ENCODE peak calls at places on chromosomes 6 and 20, in eight cellular contexts. One of them, this sample, is unnamed.

GRCh38 chr6:85544776-85545175 is 48.9 kb downstream of the SNX14 start:
- DNase-seq in nephron progenitor cell: no peak
- DNase-seq in NB4: no peak
- DNase-seq in AG09319: no peak
- DNase-seq in foreskin fibroblast: peak
- DNase-seq in colonic mucosa: no peak
- DNase-seq in astrocyte of the spinal cord: no peak
- DNase-seq in brain microvascular endothelial cell: no peak
- DNase-seq in this sample: no peak

GRCh38 chr20:6434131-6434530 is 311.3 kb upstream of the FERMT1 start:
- DNase-seq in nephron progenitor cell: no peak
- DNase-seq in NB4: no peak
- DNase-seq in AG09319: no peak
- DNase-seq in foreskin fibroblast: no peak
- DNase-seq in colonic mucosa: no peak
- DNase-seq in astrocyte of the spinal cord: no peak
- DNase-seq in brain microvascular endothelial cell: no peak
- DNase-seq in this sample: no peak

GRCh38 chr20:33697129-33697528 is 10.9 kb upstream of the E2F1 start:
- DNase-seq in nephron progenitor cell: no peak
- DNase-seq in NB4: peak
- DNase-seq in AG09319: no peak
- DNase-seq in foreskin fibroblast: peak
- DNase-seq in colonic mucosa: no peak
- DNase-seq in astrocyte of the spinal cord: no peak
- DNase-seq in brain microvascular endothelial cell: no peak
- DNase-seq in this sample: no peak

GRCh38 chr6:2695464-2696095 is 55.1 kb downstream of the MYLK4 start:
- DNase-seq in nephron progenitor cell: no peak
- DNase-seq in NB4: peak
- DNase-seq in AG09319: no peak
- DNase-seq in foreskin fibroblast: peak
- DNase-seq in colonic mucosa: no peak
- DNase-seq in astrocyte of the spinal cord: peak
- DNase-seq in brain microvascular endothelial cell: no peak
- DNase-seq in this sample: no peak

GRCh38 chr20:36969478-36970186 is 18.1 kb upstream of the SAMHD1 start:
- DNase-seq in nephron progenitor cell: no peak
- DNase-seq in NB4: no peak
- DNase-seq in AG09319: no peak
- DNase-seq in foreskin fibroblast: no peak
- DNase-seq in colonic mucosa: no peak
- DNase-seq in astrocyte of the spinal cord: no peak
- DNase-seq in brain microvascular endothelial cell: no peak
- DNase-seq in this sample: no peak

GRCh38 chr6:85551264-85551663 is 42.4 kb downstream of the SNX14 start:
- DNase-seq in nephron progenitor cell: no peak
- DNase-seq in NB4: peak
- DNase-seq in AG09319: no peak
- DNase-seq in foreskin fibroblast: no peak
- DNase-seq in colonic mucosa: no peak
- DNase-seq in astrocyte of the spinal cord: no peak
- DNase-seq in brain microvascular endothelial cell: no peak
- DNase-seq in this sample: no peak

GRCh38 chr6:13186861-13187260 is 141.5 kb downstream of the TBC1D7 start:
- DNase-seq in nephron progenitor cell: no peak
- DNase-seq in NB4: no peak
- DNase-seq in AG09319: no peak
- DNase-seq in foreskin fibroblast: no peak
- DNase-seq in colonic mucosa: no peak
- DNase-seq in astrocyte of the spinal cord: no peak
- DNase-seq in brain microvascular endothelial cell: no peak
- DNase-seq in this sample: no peak

GRCh38 chr6:142482249-142482648 is 180.4 kb downstream of the ADGRG6 start:
- DNase-seq in nephron progenitor cell: no peak
- DNase-seq in NB4: peak
- DNase-seq in AG09319: no peak
- DNase-seq in foreskin fibroblast: no peak
- DNase-seq in colonic mucosa: no peak
- DNase-seq in astrocyte of the spinal cord: no peak
- DNase-seq in brain microvascular endothelial cell: no peak
- DNase-seq in this sample: no peak

GRCh38 chr20:32470025-32470861 is 112.1 kb downstream of the ASXL1 start:
- DNase-seq in nephron progenitor cell: peak
- DNase-seq in NB4: peak
- DNase-seq in AG09319: no peak
- DNase-seq in foreskin fibroblast: peak
- DNase-seq in colonic mucosa: peak
- DNase-seq in astrocyte of the spinal cord: peak
- DNase-seq in brain microvascular endothelial cell: peak
- DNase-seq in this sample: peak

GRCh38 chr6:35046098-35046497 is 95.0 kb downstream of the TCP11 start:
- DNase-seq in nephron progenitor cell: no peak
- DNase-seq in NB4: no peak
- DNase-seq in AG09319: no peak
- DNase-seq in foreskin fibroblast: no peak
- DNase-seq in colonic mucosa: no peak
- DNase-seq in astrocyte of the spinal cord: no peak
- DNase-seq in brain microvascular endothelial cell: no peak
- DNase-seq in this sample: no peak

GRCh38 chr20:9070304-9070703 is 1.4 kb downstream of the PLCB4 start:
- DNase-seq in nephron progenitor cell: no peak
- DNase-seq in NB4: no peak
- DNase-seq in AG09319: no peak
- DNase-seq in foreskin fibroblast: no peak
- DNase-seq in colonic mucosa: no peak
- DNase-seq in astrocyte of the spinal cord: no peak
- DNase-seq in brain microvascular endothelial cell: no peak
- DNase-seq in this sample: no peak

GRCh38 chr6:30568245-30568644 is 3.0 kb upstream of the ABCF1 start:
- DNase-seq in nephron progenitor cell: no peak
- DNase-seq in NB4: no peak
- DNase-seq in AG09319: no peak
- DNase-seq in foreskin fibroblast: no peak
- DNase-seq in colonic mucosa: no peak
- DNase-seq in astrocyte of the spinal cord: no peak
- DNase-seq in brain microvascular endothelial cell: no peak
- DNase-seq in this sample: peak

GRCh38 chr20:53597085-53597482 is 3.4 kb upstream of the ZNF217 start:
- DNase-seq in nephron progenitor cell: no peak
- DNase-seq in NB4: no peak
- DNase-seq in AG09319: no peak
- DNase-seq in foreskin fibroblast: no peak
- DNase-seq in colonic mucosa: peak
- DNase-seq in astrocyte of the spinal cord: no peak
- DNase-seq in brain microvascular endothelial cell: no peak
- DNase-seq in this sample: no peak

GRCh38 chr20:57210911-57211280 is 55.5 kb downstream of the BMP7 start:
- DNase-seq in nephron progenitor cell: no peak
- DNase-seq in NB4: no peak
- DNase-seq in AG09319: no peak
- DNase-seq in foreskin fibroblast: no peak
- DNase-seq in colonic mucosa: no peak
- DNase-seq in astrocyte of the spinal cord: no peak
- DNase-seq in brain microvascular endothelial cell: no peak
- DNase-seq in this sample: no peak

GRCh38 chr6:3737149-3737830 is 14.2 kb downstream of the PXDC1 start:
- DNase-seq in nephron progenitor cell: no peak
- DNase-seq in NB4: no peak
- DNase-seq in AG09319: no peak
- DNase-seq in foreskin fibroblast: no peak
- DNase-seq in colonic mucosa: no peak
- DNase-seq in astrocyte of the spinal cord: no peak
- DNase-seq in brain microvascular endothelial cell: no peak
- DNase-seq in this sample: no peak

GRCh38 chr6:79993012-79993910 is 11.2 kb upstream of the TTK start:
- DNase-seq in nephron progenitor cell: no peak
- DNase-seq in NB4: peak
- DNase-seq in AG09319: no peak
- DNase-seq in foreskin fibroblast: no peak
- DNase-seq in colonic mucosa: no peak
- DNase-seq in astrocyte of the spinal cord: no peak
- DNase-seq in brain microvascular endothelial cell: no peak
- DNase-seq in this sample: no peak

GRCh38 chr20:50252715-50253500 is 62.3 kb downstream of the CEBPB start:
- DNase-seq in nephron progenitor cell: no peak
- DNase-seq in NB4: no peak
- DNase-seq in AG09319: no peak
- DNase-seq in foreskin fibroblast: no peak
- DNase-seq in colonic mucosa: no peak
- DNase-seq in astrocyte of the spinal cord: no peak
- DNase-seq in brain microvascular endothelial cell: no peak
- DNase-seq in this sample: no peak

GRCh38 chr6:120211955-120212792 is 862.6 kb upstream of the MAN1A1 start:
- DNase-seq in nephron progenitor cell: no peak
- DNase-seq in NB4: peak
- DNase-seq in AG09319: no peak
- DNase-seq in foreskin fibroblast: peak
- DNase-seq in colonic mucosa: no peak
- DNase-seq in astrocyte of the spinal cord: peak
- DNase-seq in brain microvascular endothelial cell: peak
- DNase-seq in this sample: peak

GRCh38 chr6:90495216-90495817 is 91.6 kb downstream of the MAP3K7 start:
- DNase-seq in nephron progenitor cell: no peak
- DNase-seq in NB4: no peak
- DNase-seq in AG09319: no peak
- DNase-seq in foreskin fibroblast: no peak
- DNase-seq in colonic mucosa: no peak
- DNase-seq in astrocyte of the spinal cord: no peak
- DNase-seq in brain microvascular endothelial cell: no peak
- DNase-seq in this sample: no peak

GRCh38 chr6:90496617-90497016 is 90.3 kb downstream of the MAP3K7 start:
- DNase-seq in nephron progenitor cell: peak
- DNase-seq in NB4: no peak
- DNase-seq in AG09319: no peak
- DNase-seq in foreskin fibroblast: no peak
- DNase-seq in colonic mucosa: no peak
- DNase-seq in astrocyte of the spinal cord: no peak
- DNase-seq in brain microvascular endothelial cell: no peak
- DNase-seq in this sample: no peak

GRCh38 chr6:90500458-90500857 is 86.4 kb downstream of the MAP3K7 start:
- DNase-seq in nephron progenitor cell: no peak
- DNase-seq in NB4: no peak
- DNase-seq in AG09319: no peak
- DNase-seq in foreskin fibroblast: no peak
- DNase-seq in colonic mucosa: no peak
- DNase-seq in astrocyte of the spinal cord: no peak
- DNase-seq in brain microvascular endothelial cell: no peak
- DNase-seq in this sample: no peak

GRCh38 chr6:90496191-90496590 is 90.7 kb downstream of the MAP3K7 start:
- DNase-seq in nephron progenitor cell: peak
- DNase-seq in NB4: no peak
- DNase-seq in AG09319: no peak
- DNase-seq in foreskin fibroblast: no peak
- DNase-seq in colonic mucosa: no peak
- DNase-seq in astrocyte of the spinal cord: no peak
- DNase-seq in brain microvascular endothelial cell: no peak
- DNase-seq in this sample: no peak

GRCh38 chr6:90497411-90497810 is 89.5 kb downstream of the MAP3K7 start:
- DNase-seq in nephron progenitor cell: no peak
- DNase-seq in NB4: no peak
- DNase-seq in AG09319: no peak
- DNase-seq in foreskin fibroblast: no peak
- DNase-seq in colonic mucosa: no peak
- DNase-seq in astrocyte of the spinal cord: no peak
- DNase-seq in brain microvascular endothelial cell: no peak
- DNase-seq in this sample: no peak
- TF ChIP-seq CTCF in nephron progenitor cell: peak
- TF ChIP-seq CTCF in NB4: peak
- TF ChIP-seq CTCF in AG09319: no peak
- TF ChIP-seq CTCF in foreskin fibroblast: no peak
- TF ChIP-seq CTCF in colonic mucosa: no peak
- TF ChIP-seq CTCF in astrocyte of the spinal cord: no peak
- TF ChIP-seq CTCF in brain microvascular endothelial cell: no peak
- TF ChIP-seq CTCF in this sample: no peak

GRCh38 chr6:22349528-22349927 is 52.7 kb upstream of the PRL start:
- DNase-seq in nephron progenitor cell: no peak
- DNase-seq in NB4: no peak
- DNase-seq in AG09319: no peak
- DNase-seq in foreskin fibroblast: no peak
- DNase-seq in colonic mucosa: no peak
- DNase-seq in astrocyte of the spinal cord: no peak
- DNase-seq in brain microvascular endothelial cell: no peak
- DNase-seq in this sample: no peak

GRCh38 chr6:22349051-22349450 is 52.2 kb upstream of the PRL start:
- DNase-seq in nephron progenitor cell: no peak
- DNase-seq in NB4: no peak
- DNase-seq in AG09319: no peak
- DNase-seq in foreskin fibroblast: no peak
- DNase-seq in colonic mucosa: no peak
- DNase-seq in astrocyte of the spinal cord: no peak
- DNase-seq in brain microvascular endothelial cell: no peak
- DNase-seq in this sample: no peak

GRCh38 chr6:22343864-22344263 is 47.0 kb upstream of the PRL start:
- DNase-seq in nephron progenitor cell: no peak
- DNase-seq in NB4: no peak
- DNase-seq in AG09319: no peak
- DNase-seq in foreskin fibroblast: no peak
- DNase-seq in colonic mucosa: no peak
- DNase-seq in astrocyte of the spinal cord: no peak
- DNase-seq in brain microvascular endothelial cell: no peak
- DNase-seq in this sample: no peak
- TF ChIP-seq CTCF in nephron progenitor cell: no peak
- TF ChIP-seq CTCF in NB4: no peak
- TF ChIP-seq CTCF in AG09319: no peak
- TF ChIP-seq CTCF in foreskin fibroblast: no peak
- TF ChIP-seq CTCF in colonic mucosa: no peak
- TF ChIP-seq CTCF in astrocyte of the spinal cord: peak
- TF ChIP-seq CTCF in brain microvascular endothelial cell: peak
- TF ChIP-seq CTCF in this sample: peak

DNA sequence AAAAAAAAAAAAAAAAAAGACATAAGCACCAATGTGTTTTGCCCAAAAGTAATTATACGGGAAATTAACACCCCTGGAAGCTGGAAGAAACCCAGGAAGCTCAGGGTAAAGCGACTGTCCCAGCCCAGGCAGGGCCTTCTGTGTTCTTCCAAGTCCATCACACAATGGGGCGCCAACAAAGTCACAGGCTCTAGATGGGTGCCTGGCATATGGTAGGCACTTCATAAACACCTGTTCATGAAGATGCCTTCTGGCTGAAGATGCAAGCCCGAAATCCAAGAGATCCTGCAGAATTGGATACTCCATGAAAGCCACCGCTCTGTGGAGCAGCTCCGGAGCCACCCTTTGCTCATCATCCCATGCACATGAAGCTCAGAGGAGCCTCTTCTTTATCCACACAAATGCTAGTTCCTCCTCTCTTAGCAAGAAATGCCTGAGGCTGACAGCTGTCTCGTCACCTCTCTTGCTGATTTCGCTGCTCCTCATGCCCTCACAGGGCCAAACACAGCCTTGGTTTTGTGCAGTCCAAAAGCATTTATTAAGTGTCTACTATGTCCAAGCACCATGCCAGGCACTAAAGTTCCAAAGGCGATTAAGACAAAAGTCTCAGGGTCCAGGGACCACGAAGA is 76.6 kb downstream of the TRERF1 start:
- DNase-seq in nephron progenitor cell: no peak
- DNase-seq in NB4: no peak
- DNase-seq in AG09319: no peak
- DNase-seq in foreskin fibroblast: no peak
- DNase-seq in colonic mucosa: no peak
- DNase-seq in astrocyte of the spinal cord: no peak
- DNase-seq in brain microvascular endothelial cell: no peak
- DNase-seq in this sample: no peak
- TF ChIP-seq CTCF in nephron progenitor cell: no peak
- TF ChIP-seq CTCF in NB4: no peak
- TF ChIP-seq CTCF in AG09319: no peak
- TF ChIP-seq CTCF in foreskin fibroblast: no peak
- TF ChIP-seq CTCF in colonic mucosa: no peak
- TF ChIP-seq CTCF in astrocyte of the spinal cord: no peak
- TF ChIP-seq CTCF in brain microvascular endothelial cell: no peak
- TF ChIP-seq CTCF in this sample: no peak

GRCh38 chr6:155549928-155550327 is 94.3 kb upstream of the NOX3 start:
- DNase-seq in nephron progenitor cell: no peak
- DNase-seq in NB4: no peak
- DNase-seq in AG09319: no peak
- DNase-seq in foreskin fibroblast: no peak
- DNase-seq in colonic mucosa: no peak
- DNase-seq in astrocyte of the spinal cord: no peak
- DNase-seq in brain microvascular endothelial cell: no peak
- DNase-seq in this sample: no peak
- TF ChIP-seq CTCF in nephron progenitor cell: no peak
- TF ChIP-seq CTCF in NB4: no peak
- TF ChIP-seq CTCF in AG09319: no peak
- TF ChIP-seq CTCF in foreskin fibroblast: no peak
- TF ChIP-seq CTCF in colonic mucosa: no peak
- TF ChIP-seq CTCF in astrocyte of the spinal cord: no peak
- TF ChIP-seq CTCF in brain microvascular endothelial cell: no peak
- TF ChIP-seq CTCF in this sample: no peak